ENCODE peak calls at places on chromosome 11, in five cellular contexts. One of them, this sample, is unnamed.

GRCh38 chr11:84686726-84687125 is 940.4 kb downstream of the DLG2 start:
- DNase-seq in hypothalamus: no peak
- DNase-seq in ACHN: no peak
- DNase-seq in myocyte: no peak
- DNase-seq in memory B cell: no peak
- DNase-seq in this sample: no peak

GRCh38 chr11:76161261-76161961 is 44.9 kb downstream of the WNT11 start:
- DNase-seq in myocyte: peak; percentile 35
- DNase-seq in memory B cell: no peak
- DNase-seq in ACHN: no peak
- DNase-seq in hypothalamus: no peak
- DNase-seq in this sample: peak; percentile 46

GRCh38 chr11:34798985-34799384 is 117.2 kb downstream of the APIP start:
- DNase-seq in hypothalamus: no peak
- DNase-seq in myocyte: no peak
- DNase-seq in ACHN: no peak
- DNase-seq in memory B cell: no peak
- DNase-seq in this sample: no peak

GRCh38 chr11:57770793-57771192 is 9.2 kb downstream of the CTNND1 start:
- DNase-seq in memory B cell: no peak
- DNase-seq in hypothalamus: no peak
- DNase-seq in ACHN: no peak
- DNase-seq in myocyte: no peak
- DNase-seq in this sample: no peak

GRCh38 chr11:62505112-62505783 is 41.4 kb downstream of the AHNAK start:
- DNase-seq in memory B cell: no peak
- DNase-seq in myocyte: no peak
- DNase-seq in ACHN: no peak
- DNase-seq in hypothalamus: peak; percentile 9
- DNase-seq in this sample: no peak

GRCh38 chr11:85628771-85629341 is 463 bp downstream of the TMEM126B start:
- DNase-seq in hypothalamus: no peak
- DNase-seq in memory B cell: no peak
- DNase-seq in ACHN: no peak
- DNase-seq in myocyte: no peak
- DNase-seq in this sample: no peak

GRCh38 chr11:88604255-88604654 is 266.7 kb upstream of the CTSC start:
- DNase-seq in myocyte: peak; percentile 14
- DNase-seq in ACHN: no peak
- DNase-seq in hypothalamus: no peak
- DNase-seq in memory B cell: no peak
- DNase-seq in this sample: no peak

GRCh38 chr11:66172146-66172545 is 96.3 kb upstream of the RAB1B start:
- DNase-seq in myocyte: no peak
- DNase-seq in memory B cell: no peak
- DNase-seq in ACHN: peak; percentile 86
- DNase-seq in hypothalamus: no peak
- DNase-seq in this sample: no peak

GRCh38 chr11:25943777-25944661 is 387.9 kb upstream of the ANO3 start:
- DNase-seq in ACHN: no peak
- DNase-seq in myocyte: no peak
- DNase-seq in memory B cell: no peak
- DNase-seq in hypothalamus: no peak
- DNase-seq in this sample: peak; percentile 39

GRCh38 chr11:62370743-62371440 is 33.6 kb downstream of the ASRGL1 start:
- DNase-seq in hypothalamus: no peak
- DNase-seq in ACHN: no peak
- DNase-seq in memory B cell: no peak
- DNase-seq in myocyte: no peak
- DNase-seq in this sample: no peak

GRCh38 chr11:40306938-40307548 is 1152.4 kb downstream of the LRRC4C start:
- DNase-seq in memory B cell: no peak
- DNase-seq in hypothalamus: peak; percentile 4
- DNase-seq in ACHN: peak; percentile 58
- DNase-seq in myocyte: no peak
- DNase-seq in this sample: peak; percentile 61

GRCh38 chr11:60169264-60169915 is 13.5 kb downstream of the MS4A6A start:
- DNase-seq in hypothalamus: no peak
- DNase-seq in ACHN: peak; percentile 34
- DNase-seq in memory B cell: no peak
- DNase-seq in myocyte: no peak
- DNase-seq in this sample: peak; percentile 9

This sample was measured in SJCRH30.